ENCODE peak calls at places on chromosomes 6 and 20, in seven cellular contexts. Y, G, M, A, U, I and P are unnamed samples.
A peak's percentile ranks its signal among the peaks of the same experiment; 100 is the strongest.

GRCh38 chr20:19257865-19258264 is 45.4 kb downstream of the SLC24A3 start:
- DNase-seq in A (no peak), M (no peak), G (no peak), I (no peak), Y (no peak), U (no peak), P (no peak)

GRCh38 chr6:145546265-145546664 is 189.1 kb downstream of the EPM2A start:
- DNase-seq in M (no peak), Y (no peak), A (no peak), I (no peak), G (no peak), U (no peak), P (no peak)

GRCh38 chr6:45690846-45691245 is 313.1 kb upstream of the SUPT3H start:
- DNase-seq in M (no peak), A (no peak), I (no peak), U (no peak), Y (no peak), G (no peak), P (no peak)

GRCh38 chr6:107423474-107423873 is 35.9 kb downstream of the PDSS2 start:
- DNase-seq in Y (no peak), A (no peak), M (no peak), G (no peak), U (no peak), I (no peak), P (no peak)

GRCh38 chr20:43448748-43449535 is 8.8 kb upstream of the SRSF6 start:
- DNase-seq in A (peak; percentile 21), G (peak; percentile 33), U (no peak), M (peak; percentile 30), Y (no peak), I (peak; percentile 30), P (peak; percentile 46)

GRCh38 chr6:16901777-16902176 is 140.5 kb upstream of the ATXN1 start:
- DNase-seq in I (peak; percentile 62), M (no peak), Y (no peak), G (peak; percentile 43), U (peak; percentile 21), A (no peak), P (no peak)

GRCh38 chr6:70627500-70628254 is 40.0 kb upstream of the SMAP1 start:
- DNase-seq in I (no peak), A (no peak), Y (no peak), G (no peak), M (no peak), U (no peak), P (no peak)

GRCh38 chr20:20450461-20451027 is 82.6 kb downstream of the INSM1 start:
- DNase-seq in G (no peak), I (no peak), Y (no peak), A (no peak), U (no peak), M (peak; percentile 61), P (no peak)

GRCh38 chr6:46926481-46926880 is 4.7 kb upstream of the ADGRF5 start:
- DNase-seq in A (no peak), M (no peak), U (no peak), I (no peak), Y (no peak), G (no peak), P (no peak)

GRCh38 chr6:170031096-170031471 is 259.8 kb downstream of the DLL1 start:
- DNase-seq in U (no peak), A (no peak), Y (no peak), I (peak; percentile 38), G (no peak), M (no peak), P (no peak)

GRCh38 chr20:19726126-19726525 is 31.9 kb upstream of the RIN2 start:
- DNase-seq in G (no peak), M (no peak), A (no peak), Y (no peak), U (no peak), I (no peak), P (no peak)

GRCh38 chr20:48155231-48155630 is 369.9 kb upstream of the SULF2 start:
- DNase-seq in G (no peak), I (no peak), M (peak; percentile 80), U (no peak), Y (no peak), A (no peak), P (no peak)

GRCh38 chr20:21613512-21613911 is 92.0 kb upstream of the PAX1 start:
- DNase-seq in U (no peak), M (no peak), A (no peak), G (peak; percentile 11), Y (no peak), I (peak; percentile 37), P (no peak)